ENCODE peak calls at places on chromosomes 3 and 15, in nine cellular contexts. One of them, this sample, is unnamed.

GRCh38 chr3:53109822-53110771 is 20.1 kb downstream of the RFT1 start:
- DNase-seq in GM23338: peak
- DNase-seq in cardiac fibroblast: peak
- DNase-seq in fibroblast of lung: no peak
- DNase-seq in BE2C: peak
- DNase-seq in nephron progenitor cell: no peak
- DNase-seq in heart right ventricle: no peak
- DNase-seq in BJ: peak
- DNase-seq in progenitor cell of endocrine pancreas: no peak
- DNase-seq in this sample: peak

GRCh38 chr15:95765161-95765560 is 565.3 kb upstream of the NR2F2 start:
- DNase-seq in cardiac fibroblast: no peak
- DNase-seq in fibroblast of lung: no peak
- DNase-seq in GM23338: no peak
- DNase-seq in BJ: no peak
- DNase-seq in progenitor cell of endocrine pancreas: no peak
- DNase-seq in nephron progenitor cell: no peak
- DNase-seq in BE2C: no peak
- DNase-seq in heart right ventricle: no peak
- DNase-seq in this sample: no peak

GRCh38 chr15:101053261-101053660 is 134.1 kb downstream of the LRRK1 start:
- DNase-seq in heart right ventricle: no peak
- DNase-seq in BJ: no peak
- DNase-seq in BE2C: no peak
- DNase-seq in fibroblast of lung: no peak
- DNase-seq in GM23338: no peak
- DNase-seq in cardiac fibroblast: no peak
- DNase-seq in progenitor cell of endocrine pancreas: no peak
- DNase-seq in nephron progenitor cell: no peak
- DNase-seq in this sample: no peak

GRCh38 chr3:130773371-130773770 is 26.7 kb upstream of the PIK3R4 start:
- DNase-seq in progenitor cell of endocrine pancreas: no peak
- DNase-seq in BJ: no peak
- DNase-seq in BE2C: no peak
- DNase-seq in GM23338: no peak
- DNase-seq in fibroblast of lung: peak
- DNase-seq in nephron progenitor cell: no peak
- DNase-seq in heart right ventricle: no peak
- DNase-seq in cardiac fibroblast: peak
- DNase-seq in this sample: no peak

GRCh38 chr15:65875458-65875857 is 6.2 kb downstream of the RAB11A start:
- DNase-seq in BJ: no peak
- DNase-seq in progenitor cell of endocrine pancreas: no peak
- DNase-seq in cardiac fibroblast: peak
- DNase-seq in BE2C: no peak
- DNase-seq in heart right ventricle: no peak
- DNase-seq in fibroblast of lung: peak
- DNase-seq in nephron progenitor cell: no peak
- DNase-seq in GM23338: no peak
- DNase-seq in this sample: no peak

GRCh38 chr15:43538091-43538490 is 20.7 kb downstream of the MAP1A start:
- DNase-seq in nephron progenitor cell: no peak
- DNase-seq in BJ: no peak
- DNase-seq in cardiac fibroblast: no peak
- DNase-seq in GM23338: no peak
- DNase-seq in BE2C: no peak
- DNase-seq in fibroblast of lung: no peak
- DNase-seq in progenitor cell of endocrine pancreas: no peak
- DNase-seq in heart right ventricle: no peak
- DNase-seq in this sample: no peak

GRCh38 chr3:4335840-4336579 is 32.8 kb downstream of the SETMAR start:
- DNase-seq in heart right ventricle: no peak
- DNase-seq in fibroblast of lung: no peak
- DNase-seq in BJ: no peak
- DNase-seq in progenitor cell of endocrine pancreas: no peak
- DNase-seq in nephron progenitor cell: no peak
- DNase-seq in BE2C: peak
- DNase-seq in cardiac fibroblast: no peak
- DNase-seq in GM23338: no peak
- DNase-seq in this sample: no peak

GRCh38 chr3:188217681-188218080 is 63.7 kb downstream of the LPP start:
- DNase-seq in BE2C: no peak
- DNase-seq in fibroblast of lung: no peak
- DNase-seq in cardiac fibroblast: no peak
- DNase-seq in heart right ventricle: no peak
- DNase-seq in nephron progenitor cell: no peak
- DNase-seq in GM23338: no peak
- DNase-seq in BJ: no peak
- DNase-seq in progenitor cell of endocrine pancreas: no peak
- DNase-seq in this sample: no peak

GRCh38 chr3:113140876-113141275 is 70.5 kb upstream of the BOC start:
- DNase-seq in fibroblast of lung: peak
- DNase-seq in progenitor cell of endocrine pancreas: no peak
- DNase-seq in cardiac fibroblast: peak
- DNase-seq in heart right ventricle: no peak
- DNase-seq in nephron progenitor cell: no peak
- DNase-seq in GM23338: no peak
- DNase-seq in BE2C: no peak
- DNase-seq in BJ: no peak
- DNase-seq in this sample: peak

GRCh38 chr3:49805367-49805782 is 2.3 kb downstream of the INKA1 start:
- DNase-seq in BE2C: peak
- DNase-seq in fibroblast of lung: peak
- DNase-seq in GM23338: no peak
- DNase-seq in cardiac fibroblast: peak
- DNase-seq in nephron progenitor cell: no peak
- DNase-seq in heart right ventricle: peak
- DNase-seq in progenitor cell of endocrine pancreas: no peak
- DNase-seq in BJ: no peak
- DNase-seq in this sample: no peak

GRCh38 chr3:61896251-61896650 is 334.9 kb downstream of the PTPRG start:
- DNase-seq in fibroblast of lung: no peak
- DNase-seq in nephron progenitor cell: no peak
- DNase-seq in BE2C: no peak
- DNase-seq in cardiac fibroblast: no peak
- DNase-seq in heart right ventricle: no peak
- DNase-seq in progenitor cell of endocrine pancreas: no peak
- DNase-seq in GM23338: no peak
- DNase-seq in BJ: no peak
- DNase-seq in this sample: no peak

GRCh38 chr15:52746162-52746721 is 43.9 kb downstream of the ONECUT1 start:
- DNase-seq in BE2C: no peak
- DNase-seq in cardiac fibroblast: no peak
- DNase-seq in heart right ventricle: no peak
- DNase-seq in progenitor cell of endocrine pancreas: no peak
- DNase-seq in GM23338: peak
- DNase-seq in nephron progenitor cell: no peak
- DNase-seq in BJ: no peak
- DNase-seq in fibroblast of lung: no peak
- DNase-seq in this sample: no peak

GRCh38 chr3:142987707-142988106 is 13.7 kb upstream of the U2SURP start:
- DNase-seq in nephron progenitor cell: no peak
- DNase-seq in BE2C: no peak
- DNase-seq in progenitor cell of endocrine pancreas: no peak
- DNase-seq in heart right ventricle: no peak
- DNase-seq in GM23338: peak
- DNase-seq in BJ: no peak
- DNase-seq in cardiac fibroblast: peak
- DNase-seq in fibroblast of lung: peak
- DNase-seq in this sample: peak

GRCh38 chr15:71776304-71776703 is 34.0 kb upstream of the NR2E3 start:
- DNase-seq in heart right ventricle: no peak
- DNase-seq in BJ: no peak
- DNase-seq in progenitor cell of endocrine pancreas: no peak
- DNase-seq in GM23338: no peak
- DNase-seq in fibroblast of lung: no peak
- DNase-seq in nephron progenitor cell: no peak
- DNase-seq in BE2C: no peak
- DNase-seq in cardiac fibroblast: no peak
- DNase-seq in this sample: no peak

GRCh38 chr3:196868297-196868661 is 559 bp downstream of the SENP5 start:
- DNase-seq in BE2C: peak
- DNase-seq in nephron progenitor cell: peak
- DNase-seq in progenitor cell of endocrine pancreas: peak
- DNase-seq in GM23338: peak
- DNase-seq in fibroblast of lung: peak
- DNase-seq in heart right ventricle: no peak
- DNase-seq in BJ: no peak
- DNase-seq in cardiac fibroblast: peak
- DNase-seq in this sample: peak
- TF ChIP-seq CTCF in BE2C: no peak
- TF ChIP-seq CTCF in nephron progenitor cell: no peak
- TF ChIP-seq CTCF in progenitor cell of endocrine pancreas: no peak
- TF ChIP-seq CTCF in GM23338: no peak
- TF ChIP-seq CTCF in fibroblast of lung: no peak
- TF ChIP-seq CTCF in heart right ventricle: no peak
- TF ChIP-seq CTCF in BJ: no peak
- TF ChIP-seq CTCF in cardiac fibroblast: no peak
- TF ChIP-seq CTCF in this sample: no peak

GRCh38 chr3:17891139-17891850 is 148.9 kb upstream of the TBC1D5 start:
- DNase-seq in fibroblast of lung: peak
- DNase-seq in nephron progenitor cell: no peak
- DNase-seq in progenitor cell of endocrine pancreas: no peak
- DNase-seq in GM23338: no peak
- DNase-seq in cardiac fibroblast: peak
- DNase-seq in BE2C: no peak
- DNase-seq in BJ: peak
- DNase-seq in heart right ventricle: no peak
- DNase-seq in this sample: no peak

GRCh38 chr3:17894434-17895060 is 152.1 kb upstream of the TBC1D5 start:
- DNase-seq in BJ: peak
- DNase-seq in BE2C: peak
- DNase-seq in GM23338: peak
- DNase-seq in nephron progenitor cell: peak
- DNase-seq in progenitor cell of endocrine pancreas: peak
- DNase-seq in fibroblast of lung: peak
- DNase-seq in heart right ventricle: no peak
- DNase-seq in cardiac fibroblast: peak
- DNase-seq in this sample: peak
- TF ChIP-seq CTCF in BJ: peak
- TF ChIP-seq CTCF in BE2C: peak
- TF ChIP-seq CTCF in GM23338: peak
- TF ChIP-seq CTCF in nephron progenitor cell: peak
- TF ChIP-seq CTCF in progenitor cell of endocrine pancreas: peak
- TF ChIP-seq CTCF in fibroblast of lung: peak
- TF ChIP-seq CTCF in heart right ventricle: no peak
- TF ChIP-seq CTCF in cardiac fibroblast: peak
- TF ChIP-seq CTCF in this sample: peak

DNA sequence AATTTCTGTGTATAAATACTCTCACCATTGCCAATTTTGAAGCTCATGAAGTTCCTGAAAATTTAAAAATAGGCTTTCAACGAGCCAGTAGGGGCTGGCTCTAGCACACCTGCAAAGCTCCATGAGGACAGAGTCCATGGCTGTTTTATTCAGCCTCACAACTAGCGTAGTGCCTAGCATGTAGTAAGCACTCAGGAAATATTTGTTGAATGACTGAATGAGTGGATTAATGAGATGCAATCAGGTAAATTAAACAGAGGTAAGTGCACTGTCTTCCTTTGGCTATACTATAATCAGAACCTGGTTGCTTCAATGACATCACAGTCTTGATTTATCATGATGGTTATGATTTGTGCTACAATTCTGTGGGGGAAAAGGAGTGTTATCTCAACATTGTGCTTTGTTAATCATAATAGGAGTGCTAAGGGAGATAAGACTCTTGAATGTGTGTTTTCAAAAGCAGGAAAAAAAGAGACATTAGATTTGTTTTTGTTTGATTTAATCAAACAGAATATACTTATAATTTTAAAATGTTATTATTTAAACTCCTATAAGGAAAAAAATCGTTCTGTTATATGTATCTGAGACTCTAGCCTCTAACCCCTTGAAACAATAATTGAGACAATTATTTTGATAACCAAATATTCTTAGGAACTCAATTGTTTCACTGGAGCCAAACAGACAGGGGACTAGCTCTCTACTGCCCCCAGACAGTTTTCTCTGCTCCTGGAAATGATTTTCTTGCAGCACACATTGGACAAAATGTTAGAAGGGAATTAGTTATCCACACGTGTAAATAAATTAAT is 171.7 kb upstream of the ATP11B start:
- DNase-seq in progenitor cell of endocrine pancreas: no peak
- DNase-seq in heart right ventricle: no peak
- DNase-seq in nephron progenitor cell: no peak
- DNase-seq in cardiac fibroblast: no peak
- DNase-seq in BJ: no peak
- DNase-seq in fibroblast of lung: no peak
- DNase-seq in GM23338: peak
- DNase-seq in BE2C: no peak
- DNase-seq in this sample: no peak
- TF ChIP-seq CTCF in progenitor cell of endocrine pancreas: peak
- TF ChIP-seq CTCF in heart right ventricle: no peak
- TF ChIP-seq CTCF in nephron progenitor cell: peak
- TF ChIP-seq CTCF in cardiac fibroblast: no peak
- TF ChIP-seq CTCF in BJ: no peak
- TF ChIP-seq CTCF in fibroblast of lung: no peak
- TF ChIP-seq CTCF in GM23338: peak
- TF ChIP-seq CTCF in BE2C: peak
- TF ChIP-seq CTCF in this sample: no peak

GRCh38 chr3:59313365-59313764 is 263.5 kb upstream of the CFAP20DC start:
- DNase-seq in BE2C: peak
- DNase-seq in GM23338: peak
- DNase-seq in nephron progenitor cell: peak
- DNase-seq in BJ: no peak
- DNase-seq in fibroblast of lung: no peak
- DNase-seq in heart right ventricle: peak
- DNase-seq in progenitor cell of endocrine pancreas: no peak
- DNase-seq in cardiac fibroblast: peak
- DNase-seq in this sample: peak

GRCh38 chr3:59310736-59311135 is 260.9 kb upstream of the CFAP20DC start:
- DNase-seq in fibroblast of lung: no peak
- DNase-seq in heart right ventricle: no peak
- DNase-seq in progenitor cell of endocrine pancreas: no peak
- DNase-seq in BJ: no peak
- DNase-seq in nephron progenitor cell: no peak
- DNase-seq in GM23338: no peak
- DNase-seq in BE2C: no peak
- DNase-seq in cardiac fibroblast: no peak
- DNase-seq in this sample: no peak

GRCh38 chr3:59306436-59306835 is 256.6 kb upstream of the CFAP20DC start:
- DNase-seq in BE2C: no peak
- DNase-seq in progenitor cell of endocrine pancreas: no peak
- DNase-seq in GM23338: no peak
- DNase-seq in cardiac fibroblast: no peak
- DNase-seq in heart right ventricle: no peak
- DNase-seq in nephron progenitor cell: no peak
- DNase-seq in fibroblast of lung: no peak
- DNase-seq in BJ: no peak
- DNase-seq in this sample: no peak

GRCh38 chr3:59308001-59308400 is 258.2 kb upstream of the CFAP20DC start:
- DNase-seq in BE2C: no peak
- DNase-seq in fibroblast of lung: no peak
- DNase-seq in nephron progenitor cell: no peak
- DNase-seq in BJ: no peak
- DNase-seq in heart right ventricle: no peak
- DNase-seq in progenitor cell of endocrine pancreas: no peak
- DNase-seq in GM23338: no peak
- DNase-seq in cardiac fibroblast: no peak
- DNase-seq in this sample: no peak

DNA sequence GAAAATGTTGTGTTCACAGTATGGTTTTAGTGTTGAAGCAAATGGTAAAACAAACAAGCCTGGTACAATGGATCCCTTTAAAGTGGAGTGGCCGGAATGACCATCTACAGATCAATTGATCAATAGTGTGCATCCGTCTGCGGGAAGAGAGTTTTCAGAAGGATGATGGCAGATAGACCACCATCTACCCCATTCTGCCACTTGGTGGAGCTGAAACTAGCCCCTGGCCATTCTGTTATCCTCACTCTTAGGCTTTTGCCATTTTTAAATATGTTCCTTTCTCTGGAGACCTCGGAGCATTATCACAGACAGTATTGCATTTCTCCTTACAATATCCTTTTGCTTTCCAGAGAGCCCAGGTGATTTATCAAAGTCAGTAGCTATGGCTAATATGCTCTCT is 258.9 kb upstream of the CFAP20DC start:
- DNase-seq in progenitor cell of endocrine pancreas: no peak
- DNase-seq in nephron progenitor cell: no peak
- DNase-seq in BE2C: no peak
- DNase-seq in BJ: no peak
- DNase-seq in GM23338: peak
- DNase-seq in heart right ventricle: no peak
- DNase-seq in fibroblast of lung: no peak
- DNase-seq in cardiac fibroblast: no peak
- DNase-seq in this sample: no peak
- TF ChIP-seq CTCF in progenitor cell of endocrine pancreas: peak
- TF ChIP-seq CTCF in nephron progenitor cell: peak
- TF ChIP-seq CTCF in BE2C: peak
- TF ChIP-seq CTCF in BJ: peak
- TF ChIP-seq CTCF in GM23338: peak
- TF ChIP-seq CTCF in heart right ventricle: no peak
- TF ChIP-seq CTCF in fibroblast of lung: no peak
- TF ChIP-seq CTCF in cardiac fibroblast: no peak
- TF ChIP-seq CTCF in this sample: no peak